ENCODE peak calls at places on chromosome 17, in four cellular contexts. P, Q, L and E are unnamed samples.

GRCh38 chr17:63001689-63002394 is 35.8 kb downstream of the TANC2 start:
- DNase-seq in P (no peak), Q (no peak), L (peak; percentile 16), E (no peak)

GRCh38 chr17:7951143-7951792 is 19.3 kb downstream of the CNTROB start:
- DNase-seq in P (no peak), Q (no peak), L (no peak), E (no peak)

GRCh38 chr17:60678118-60678444 is 430 bp downstream of the BCAS3 start:
- DNase-seq in P (no peak), Q (no peak), L (no peak), E (no peak)

GRCh38 chr17:11031787-11032186 is 193.9 kb upstream of the PIRT start:
- DNase-seq in P (no peak), Q (peak; percentile 33), L (no peak), E (no peak)

GRCh38 chr17:78211032-78211431 is 3.0 kb upstream of the BIRC5 start:
- DNase-seq in P (no peak), Q (no peak), L (no peak), E (no peak)

GRCh38 chr17:70313031-70313430 is 143.7 kb downstream of the KCNJ2 start:
- DNase-seq in P (no peak), Q (no peak), L (peak; percentile 83), E (no peak)

GRCh38 chr17:40922239-40922638 is 15.2 kb downstream of the KRT23 start:
- DNase-seq in P (no peak), Q (peak; percentile 80), L (peak; percentile 92), E (no peak)

GRCh38 chr17:8312726-8313600 is 2.9 kb downstream of the ARHGEF15 start:
- DNase-seq in P (no peak), Q (no peak), L (no peak), E (no peak)

GRCh38 chr17:56809106-56809819 is 24.5 kb downstream of the C17orf67 start:
- DNase-seq in P (no peak), Q (no peak), L (no peak), E (no peak)

GRCh38 chr17:74892013-74892841 is 1.2 kb downstream of the FADS6 start:
- DNase-seq in P (no peak), Q (no peak), L (no peak), E (no peak)

GRCh38 chr17:67993998-67994361 is 2.3 kb downstream of the C17orf58 start:
- DNase-seq in P (no peak), Q (no peak), L (peak; percentile 43), E (no peak)

GRCh38 chr17:37519241-37519985 is 29.7 kb downstream of the DUSP14 start:
- DNase-seq in P (no peak), Q (no peak), L (peak; percentile 9), E (no peak)

GRCh38 chr17:12712941-12713340 is 47.3 kb downstream of the MYOCD start:
- DNase-seq in P (no peak), Q (no peak), L (peak; percentile 22), E (no peak)

GRCh38 chr17:77353684-77354419 is 213.1 kb downstream of the SEC14L1 start:
- DNase-seq in P (no peak), Q (no peak), L (peak; percentile 58), E (no peak)

GRCh38 chr17:15453246-15453645 is 14.2 kb downstream of the CDRT4 start:
- DNase-seq in P (no peak), Q (no peak), L (peak; percentile 54), E (no peak)

GRCh38 chr17:12983986-12984932 is 33.6 kb downstream of the ELAC2 start:
- DNase-seq in P (no peak), Q (no peak), L (peak; percentile 98), E (no peak)

GRCh38 chr17:77089118-77089477 is 51.7 kb upstream of the SEC14L1 start:
- DNase-seq in P (no peak), Q (no peak), L (peak; percentile 21), E (no peak)

GRCh38 chr17:33318241-33318640 is 25.1 kb upstream of the ASIC2 start:
- DNase-seq in P (no peak), Q (no peak), L (no peak), E (no peak)

GRCh38 chr17:31537558-31537957 is 146.1 kb downstream of the RAB11FIP4 start:
- DNase-seq in P (peak; percentile 77), Q (no peak), L (peak; percentile 80), E (no peak)

GRCh38 chr17:13671341-13671740 is 69.6 kb upstream of the HS3ST3A1 start:
- DNase-seq in P (no peak), Q (no peak), L (peak; percentile 3), E (no peak)

GRCh38 chr17:76826290-76827138 is 41.7 kb upstream of the MGAT5B start:
- DNase-seq in P (no peak), Q (no peak), L (no peak), E (no peak)

GRCh38 chr17:2190014-2190413 is 113.6 kb downstream of the SMG6 start:
- DNase-seq in P (no peak), Q (peak; percentile 25), L (peak; percentile 57), E (no peak)

GRCh38 chr17:2191227-2191626 is 112.4 kb downstream of the SMG6 start:
- DNase-seq in P (no peak), Q (no peak), L (no peak), E (no peak)

GRCh38 chr17:2191785-2192184 is 111.8 kb downstream of the SMG6 start:
- DNase-seq in P (no peak), Q (no peak), L (no peak), E (no peak)

GRCh38 chr17:2194778-2195417 is 108.7 kb downstream of the SMG6 start:
- DNase-seq in P (no peak), Q (no peak), L (peak; percentile 29), E (no peak)

GRCh38 chr17:2192367-2193028 is 111.1 kb downstream of the SMG6 start:
- DNase-seq in P (peak; percentile 59), Q (peak; percentile 76), L (peak; percentile 93), E (peak; percentile 31)
- H3K4me1 ChIP-seq in P (peaks cover 8% of the 10 kb centered on the region), Q (peaks cover 38% of the 10 kb centered on the region), L (peaks cover 45% of the 10 kb centered on the region), E (peaks cover 23% of the 10 kb centered on the region)

GRCh38 chr17:46064460-46064859 is 65.4 kb downstream of the STH start:
- DNase-seq in P (no peak), Q (no peak), L (no peak), E (no peak)

GRCh38 chr17:46061435-46061834 is 62.4 kb downstream of the STH start:
- DNase-seq in P (no peak), Q (peak; percentile 42), L (peak; percentile 45), E (no peak)

GRCh38 chr17:46059457-46059856 is 60.4 kb downstream of the STH start:
- DNase-seq in P (no peak), Q (no peak), L (no peak), E (no peak)

GRCh38 chr17:46060461-46060860 is 61.4 kb downstream of the STH start:
- DNase-seq in P (no peak), Q (no peak), L (no peak), E (no peak)

DNA sequence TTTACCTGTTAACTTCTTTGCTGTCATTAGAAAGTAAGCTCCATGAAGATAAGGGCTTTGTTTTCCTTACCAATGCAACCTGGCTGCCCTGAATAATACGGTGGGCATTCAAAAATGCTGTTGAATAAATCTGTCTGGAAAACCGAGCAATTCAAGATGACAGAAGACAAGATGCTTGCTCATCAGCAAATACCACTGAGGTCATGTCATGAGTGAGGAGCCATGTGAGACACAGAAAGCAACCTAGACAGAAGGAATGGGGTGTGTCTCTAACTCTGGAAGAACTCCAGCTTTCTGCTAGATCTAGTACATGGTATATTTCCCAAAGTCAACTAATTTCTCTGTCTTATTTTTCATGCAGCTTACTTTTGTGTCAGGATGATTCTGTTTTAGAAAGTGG is 64.2 kb downstream of the STH start:
- DNase-seq in P (no peak), Q (peak; percentile 87), L (peak; percentile 96), E (no peak)
- H3K27ac ChIP-seq in P (no peak overlapping the region), Q (peak overlapping the region; percentile 51), L (peak overlapping the region; percentile 48), E (no peak overlapping the region)

GRCh38 chr17:81648013-81648706 is 8.2 kb downstream of the PDE6G start:
- DNase-seq in P (no peak), Q (no peak), L (peak; percentile 33), E (no peak)
- H3K4me3 ChIP-seq in P (no peak overlapping the region), Q (no peak overlapping the region), L (peak overlapping the region; percentile 37), E (no peak overlapping the region)

DNA sequence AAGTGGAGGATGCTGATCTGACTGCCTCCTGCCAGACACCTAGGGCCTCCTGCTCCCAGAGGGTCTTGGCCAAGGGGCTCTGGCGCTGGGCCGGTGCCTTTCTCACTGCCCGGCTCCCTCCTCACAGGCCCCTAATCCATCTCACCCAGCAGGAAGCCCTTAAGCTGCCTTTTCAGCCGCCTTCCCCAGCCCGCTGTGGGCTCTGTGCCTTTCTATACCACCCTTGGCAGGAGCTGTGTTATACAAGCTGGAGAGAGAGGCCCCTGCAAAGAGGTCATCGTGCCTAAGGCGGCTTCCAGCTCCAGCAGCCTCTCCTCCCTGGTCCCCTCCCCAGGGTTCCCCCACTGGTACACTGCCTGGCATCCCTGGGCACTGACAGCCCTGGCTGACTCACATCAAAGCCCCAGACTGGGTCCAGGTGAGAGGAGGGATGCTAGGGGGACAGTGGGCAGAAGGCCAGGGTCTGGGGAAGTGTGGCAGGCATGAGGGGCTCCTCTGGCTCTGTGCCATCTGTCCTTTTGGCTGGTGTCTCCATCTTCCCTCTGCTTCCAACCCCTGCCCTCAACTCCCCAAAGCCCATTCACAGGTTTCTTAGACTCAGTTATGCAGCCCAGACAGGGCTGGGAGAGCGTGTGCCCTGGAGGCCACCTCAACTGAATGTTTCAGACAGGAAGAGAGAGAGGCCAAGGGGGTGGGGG is 15.3 kb upstream of the FZD2 start:
- DNase-seq in P (no peak), Q (no peak), L (no peak), E (no peak)
- H3K4me1 ChIP-seq in P (no peaks in the 10 kb centered on the region), Q (peaks cover 53% of the 10 kb centered on the region), L (peaks cover 49% of the 10 kb centered on the region), E (no peaks in the 10 kb centered on the region)

DNA sequence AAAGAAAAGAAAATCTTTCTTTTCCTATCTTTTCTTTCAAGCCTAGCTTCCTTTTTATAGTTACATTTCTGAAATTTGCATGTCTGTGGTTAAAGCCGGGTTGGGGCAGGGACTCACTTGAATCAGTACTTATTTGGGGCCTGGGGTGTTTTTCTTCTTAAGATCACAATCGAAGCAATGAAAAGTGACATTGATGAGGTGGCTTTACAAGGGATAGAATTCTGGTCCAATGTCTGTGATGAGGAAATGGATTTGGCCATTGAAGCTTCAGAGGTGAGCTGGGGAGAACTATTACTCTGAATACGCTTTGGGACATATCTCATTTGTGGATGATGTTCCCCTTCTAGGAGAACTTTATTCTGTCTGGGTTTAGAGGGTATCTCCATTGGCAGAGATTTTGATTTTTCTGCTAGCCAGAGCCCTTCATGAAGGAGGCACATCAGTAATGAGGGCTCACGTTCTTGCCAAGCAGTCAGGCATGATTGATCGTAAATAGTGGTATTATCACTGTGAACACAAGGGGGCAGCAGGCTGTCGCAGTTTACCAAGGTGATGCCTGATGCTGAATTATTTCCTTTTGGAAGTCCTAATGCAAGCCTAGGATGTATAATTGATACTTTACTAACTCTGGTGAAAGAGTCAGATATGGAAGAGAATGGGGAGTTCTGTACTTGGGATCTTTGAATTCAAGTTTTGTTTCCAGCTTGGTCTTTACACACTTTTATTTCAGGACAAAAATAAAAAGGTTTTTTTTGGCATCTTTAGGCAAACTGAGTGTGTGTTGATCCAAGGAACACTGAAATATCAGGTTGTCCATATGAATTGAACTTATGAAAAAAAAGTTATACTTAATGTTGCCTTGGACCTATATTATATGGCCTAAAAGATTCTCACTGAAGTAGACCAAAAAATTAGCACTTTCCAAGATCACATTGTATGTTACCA is 14.6 kb downstream of the KPNB1 start:
- DNase-seq in P (peak; percentile 68), Q (peak; percentile 75), L (peak; percentile 70), E (peak; percentile 63)
- H3K27ac ChIP-seq in P (peak overlapping the region; percentile 33), Q (no peak overlapping the region), L (no peak overlapping the region), E (peak overlapping the region; percentile 22)

DNA sequence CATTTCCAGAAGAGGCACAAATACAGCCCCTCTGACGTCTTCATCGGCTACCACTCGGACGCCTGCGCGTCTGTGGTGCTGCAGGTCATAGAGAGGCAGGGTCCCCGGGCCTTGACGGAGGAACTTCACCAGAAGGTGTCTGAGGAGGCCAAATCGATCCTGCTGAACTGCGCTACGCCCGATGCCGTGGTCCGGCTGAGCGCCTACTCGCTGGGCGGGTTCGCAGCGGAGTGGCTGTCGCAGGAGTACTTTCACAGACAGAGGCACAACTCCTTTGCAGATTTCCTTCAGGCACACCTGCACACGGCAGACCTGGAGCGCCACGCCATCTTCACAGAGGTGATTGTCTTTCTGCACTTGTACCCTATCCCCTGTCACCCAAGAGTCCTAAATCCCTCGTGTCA is 67.0 kb upstream of the ENDOV start:
- DNase-seq in P (no peak), Q (no peak), L (no peak), E (no peak)
- H3K4me3 ChIP-seq in P (no peak overlapping the region), Q (no peak overlapping the region), L (no peak overlapping the region), E (no peak overlapping the region)